ENCODE peak calls at places on chromosome 4, in four cellular contexts. P is K562, B is SK-N-SH, L is GM12878. I is an unnamed sample.

GRCh38 chr4:77174426-77174825 is 17.4 kb downstream of the CCNG2 start:
- DNase-seq in P (no peak), B (no peak), L (no peak), I (no peak)

GRCh38 chr4:165927815-165928214 is 54.8 kb downstream of the TLL1 start:
- DNase-seq in P (no peak), B (no peak), L (no peak), I (no peak)

GRCh38 chr4:1232661-1233621 is 16.0 kb downstream of the CTBP1 start:
- DNase-seq in P (no peak), B (peak), L (no peak), I (no peak)

GRCh38 chr4:88018471-88018870 is 11.0 kb downstream of the PKD2 start:
- DNase-seq in P (peak), B (no peak), L (no peak), I (no peak)

GRCh38 chr4:153205028-153205648 is 895 bp downstream of the TRIM2 start:
- DNase-seq in P (no peak), B (no peak), L (peak), I (no peak)

GRCh38 chr4:46389301-46389761 is 597 bp downstream of the GABRA2 start:
- DNase-seq in P (no peak), B (peak), L (no peak), I (peak)

GRCh38 chr4:154045086-154045485 is 256.2 kb upstream of the SFRP2 start:
- DNase-seq in P (no peak), B (no peak), L (no peak), I (no peak)

GRCh38 chr4:8236141-8236919 is 33.2 kb upstream of the HTRA3 start:
- DNase-seq in P (peak), B (peak), L (no peak), I (no peak)

GRCh38 chr4:13633671-13634070 is 6.1 kb upstream of the BOD1L1 start:
- DNase-seq in P (no peak), B (no peak), L (no peak), I (no peak)

GRCh38 chr4:58732973-58733372 is 1622.8 kb upstream of the IGFBP7 start:
- DNase-seq in P (no peak), B (peak), L (no peak), I (no peak)

GRCh38 chr4:11149612-11150259 is 279.0 kb downstream of the HS3ST1 start:
- DNase-seq in P (no peak), B (no peak), L (no peak), I (no peak)

GRCh38 chr4:72977936-72978485 is 91.5 kb downstream of the COX18 start:
- DNase-seq in P (no peak), B (no peak), L (no peak), I (no peak)

GRCh38 chr4:22514001-22514400 is 1.9 kb downstream of the ADGRA3 start:
- DNase-seq in P (no peak), B (no peak), L (no peak), I (no peak)

GRCh38 chr4:4618846-4619245 is 77.0 kb upstream of the STX18 start:
- DNase-seq in P (no peak), B (no peak), L (no peak), I (no peak)

GRCh38 chr4:4625488-4625887 is 83.6 kb upstream of the STX18 start:
- DNase-seq in P (no peak), B (no peak), L (no peak), I (no peak)

GRCh38 chr4:4614925-4615678 is 73.3 kb upstream of the STX18 start:
- DNase-seq in P (no peak), B (no peak), L (no peak), I (no peak)

DNA sequence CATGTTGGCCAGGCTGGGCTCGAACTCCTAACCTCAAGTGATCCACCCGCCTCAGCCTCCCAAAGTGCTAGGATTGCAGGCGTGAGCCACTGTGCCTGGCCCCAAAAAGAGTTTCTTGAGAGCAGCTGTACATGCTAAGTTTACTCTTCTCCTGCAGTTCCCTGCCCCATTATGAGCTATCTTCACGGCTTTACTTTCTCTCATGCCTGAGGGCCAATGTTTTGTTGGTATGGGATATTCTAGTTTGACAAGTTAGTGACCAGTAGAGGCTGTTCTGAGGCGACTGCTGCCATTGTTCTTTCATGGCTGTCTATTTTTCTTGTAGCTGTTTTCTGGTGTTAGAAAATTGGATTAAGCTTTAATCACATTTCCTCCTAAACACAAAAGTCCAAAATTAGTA is 78.0 kb upstream of the STX18 start:
- DNase-seq in P (no peak), B (peak), L (no peak), I (no peak)
- TF ChIP-seq USF2 in P (no peak), B (no peak), L (no peak), I (no peak)

DNA sequence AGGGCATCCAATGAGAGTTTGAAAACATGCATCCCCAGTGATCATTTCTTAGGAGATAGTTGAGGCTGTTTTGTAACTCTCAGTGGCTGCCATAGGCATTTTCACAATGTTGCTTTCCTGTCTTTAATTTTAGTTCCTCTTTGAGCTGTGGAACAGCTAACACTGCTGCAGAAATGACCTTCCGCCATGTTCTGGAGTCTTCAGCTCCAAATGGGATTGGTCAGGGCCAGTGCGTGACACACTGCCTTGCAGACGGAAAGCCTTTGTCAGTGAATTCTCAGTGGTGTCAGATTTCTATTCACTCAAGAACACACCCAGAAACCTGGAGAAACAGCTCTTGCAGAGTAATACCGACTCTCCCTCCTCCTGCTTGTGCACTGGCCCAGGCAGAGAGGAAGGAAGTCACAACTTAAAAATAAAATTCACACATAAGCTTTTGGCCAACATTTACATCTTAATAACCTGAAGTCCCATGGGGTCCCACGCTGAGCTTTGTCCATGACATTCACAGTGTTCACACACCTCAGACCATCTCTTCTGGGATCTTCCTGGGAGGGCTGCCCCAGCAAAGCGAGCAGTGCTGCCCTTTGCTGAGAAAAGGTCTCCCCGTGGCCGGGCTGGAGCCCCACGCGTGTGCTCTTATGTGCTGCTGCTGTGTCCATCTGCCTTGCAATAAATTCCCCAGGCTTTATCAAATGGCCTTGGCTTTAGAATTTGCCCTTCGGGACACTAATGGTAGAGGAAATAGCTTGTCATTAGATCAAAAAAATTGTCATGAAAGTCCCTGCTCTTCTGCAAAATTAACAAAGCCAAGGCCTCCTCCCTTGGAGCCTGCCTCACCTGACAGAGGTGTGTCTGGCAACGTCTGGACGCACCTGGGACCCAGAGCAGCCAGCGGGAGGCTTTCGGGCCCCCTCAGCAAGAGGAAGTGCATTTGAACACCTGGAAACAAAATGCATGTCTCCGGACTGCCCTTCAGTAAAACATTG is 126.8 kb downstream of the IRF2 start:
- DNase-seq in P (peak), B (no peak), L (peak), I (peak)
- TF ChIP-seq USF1 in P (peak), B (no peak), L (peak), I (peak)

GRCh38 chr4:39502034-39502658 is 25.1 kb downstream of the UGDH start:
- DNase-seq in P (no peak), B (no peak), L (no peak), I (no peak)
- TF ChIP-seq USF2 in P (no peak), B (no peak), L (no peak), I (no peak)

DNA sequence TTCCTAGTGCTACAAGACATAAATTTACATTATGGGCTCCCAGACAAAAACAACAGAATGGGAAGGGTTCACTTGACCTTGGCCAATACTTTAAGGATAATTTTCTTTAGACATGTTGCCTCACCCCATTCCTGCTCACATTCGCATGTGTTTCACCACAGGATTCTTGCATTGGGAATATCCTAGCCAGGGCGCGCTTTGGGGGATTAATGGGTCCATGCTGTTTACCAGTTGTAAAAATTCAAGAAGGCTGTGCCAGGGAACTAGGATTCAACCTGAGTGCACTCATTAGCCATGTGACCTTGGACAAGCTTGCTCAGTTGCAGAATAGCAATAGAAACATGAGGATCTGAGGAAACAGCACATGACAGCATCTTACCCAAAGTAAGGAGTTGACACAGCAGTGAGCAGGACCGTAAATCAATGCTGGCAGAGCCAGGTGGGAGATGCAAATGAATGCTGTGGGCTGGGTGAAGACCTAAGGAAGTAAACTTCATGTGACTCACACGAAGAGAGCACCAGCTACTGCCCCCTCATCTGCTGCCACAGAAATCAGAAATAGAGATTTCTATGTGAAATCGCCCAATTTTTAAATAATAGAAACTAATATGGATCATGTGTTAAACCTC is 72.9 kb upstream of the C1QTNF7 start:
- DNase-seq in P (no peak), B (no peak), L (no peak), I (no peak)
- TF ChIP-seq USF1 in P (no peak), B (no peak), L (no peak), I (no peak)

GRCh38 chr4:100289530-100289888 is 99.2 kb upstream of the DDIT4L start:
- DNase-seq in P (no peak), B (no peak), L (no peak), I (no peak)

GRCh38 chr4:100286601-100287000 is 96.3 kb upstream of the DDIT4L start:
- DNase-seq in P (no peak), B (no peak), L (no peak), I (peak)

GRCh38 chr4:100287569-100287968 is 97.3 kb upstream of the DDIT4L start:
- DNase-seq in P (no peak), B (no peak), L (no peak), I (no peak)

GRCh38 chr4:100288811-100289529 is 98.7 kb upstream of the DDIT4L start:
- DNase-seq in P (no peak), B (no peak), L (no peak), I (no peak)

GRCh38 chr4:100288167-100288566 is 97.9 kb upstream of the DDIT4L start:
- DNase-seq in P (no peak), B (no peak), L (no peak), I (no peak)
- TF ChIP-seq USF2 in P (no peak), B (no peak), L (no peak), I (no peak)

DNA sequence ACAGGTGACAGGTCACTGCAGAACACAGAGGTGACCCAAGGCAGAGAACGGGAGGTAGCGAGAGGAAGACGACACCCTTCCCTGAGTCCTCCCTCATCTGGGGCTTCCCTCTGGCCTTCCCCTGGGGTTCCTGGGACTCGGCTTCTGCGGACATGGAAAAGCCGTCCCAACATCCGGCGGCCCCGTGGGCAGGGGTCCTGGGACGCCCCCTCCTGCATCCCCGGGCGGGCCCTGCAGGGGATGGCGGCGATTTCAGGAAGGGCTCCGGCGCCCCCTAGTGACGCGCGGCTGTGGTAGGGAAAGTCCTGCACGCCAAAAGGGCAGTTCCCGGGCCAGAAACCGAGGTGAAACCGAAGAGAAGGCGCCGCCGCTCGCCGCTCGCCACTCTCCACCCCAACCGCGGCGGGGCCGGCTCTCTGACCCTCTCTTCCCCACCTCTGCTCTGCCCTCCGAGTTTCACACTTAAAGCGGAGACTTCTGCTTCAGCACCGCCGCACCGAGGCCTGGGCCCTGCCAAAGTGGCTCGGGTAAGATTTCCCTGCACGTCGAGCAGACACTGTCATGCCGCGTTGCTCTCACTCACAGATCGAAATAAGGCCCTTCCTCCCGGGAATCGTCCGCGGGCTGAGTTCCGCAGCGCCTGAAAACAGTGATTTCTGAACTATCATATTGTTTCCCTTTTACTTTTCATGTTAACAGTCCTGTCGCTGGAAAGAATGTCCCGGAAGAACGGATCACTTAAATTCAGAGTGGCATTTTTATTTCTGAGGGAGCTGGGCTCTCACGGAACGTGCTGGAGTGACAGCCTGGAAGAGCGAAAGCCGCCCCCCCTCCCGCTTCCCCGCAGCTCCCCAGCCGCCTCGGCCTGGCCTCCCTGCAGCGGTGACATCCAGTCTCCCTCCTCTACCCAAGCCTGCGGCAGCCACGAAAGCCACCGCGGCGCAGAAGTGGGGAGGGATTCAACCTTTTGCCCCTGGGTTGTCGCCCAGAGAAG is 110.6 kb downstream of the DCTD start:
- DNase-seq in P (peak), B (peak), L (no peak), I (peak)
- TF ChIP-seq USF1 in P (no peak), B (no peak), L (no peak), I (no peak)

DNA sequence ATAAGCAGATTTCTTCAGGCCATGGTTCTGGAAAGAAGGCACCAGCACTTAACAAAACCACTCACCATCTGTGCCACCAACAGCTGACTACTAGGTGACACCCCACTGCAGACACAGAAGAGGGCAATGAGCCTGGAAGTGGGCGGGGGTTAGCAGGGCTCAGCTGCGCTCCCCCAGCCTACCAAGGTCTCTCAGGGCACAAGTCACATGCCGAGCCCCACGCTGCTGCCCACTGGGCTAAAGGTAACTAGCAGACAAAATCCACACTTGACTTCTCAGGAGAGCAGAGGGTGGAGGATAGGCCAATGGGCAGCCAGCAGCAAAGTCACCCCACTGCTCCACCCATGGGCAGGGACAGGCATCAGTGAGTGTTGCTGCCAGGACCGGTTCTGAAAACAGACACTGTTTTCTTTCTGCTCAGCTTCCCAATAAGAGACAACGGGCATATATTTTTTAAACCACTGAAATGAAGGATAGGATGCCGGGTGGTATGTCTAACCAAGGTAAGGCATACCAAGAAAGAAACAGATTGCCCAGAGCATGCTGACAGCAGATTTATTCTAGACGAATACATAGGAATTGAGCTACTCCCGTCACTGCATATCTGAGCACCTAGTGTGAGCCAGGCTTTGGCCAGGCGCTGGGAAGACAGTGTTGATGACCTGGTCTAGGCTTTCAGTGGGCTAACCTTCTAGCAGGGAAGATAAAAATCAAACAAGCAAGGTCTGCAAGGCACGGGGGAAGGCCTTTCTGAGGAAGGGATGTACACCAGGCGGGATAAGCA is 20.1 kb downstream of the ACSL1 start:
- DNase-seq in P (no peak), B (peak), L (no peak), I (no peak)
- TF ChIP-seq USF2 in P (no peak), B (no peak), L (no peak), I (no peak)

GRCh38 chr4:37627263-37627662 is 58.9 kb downstream of the RELL1 start:
- DNase-seq in P (no peak), B (no peak), L (no peak), I (no peak)

GRCh38 chr4:37625499-37625898 is 60.7 kb downstream of the RELL1 start:
- DNase-seq in P (no peak), B (no peak), L (no peak), I (no peak)

GRCh38 chr4:37631551-37631950 is 54.6 kb downstream of the RELL1 start:
- DNase-seq in P (no peak), B (no peak), L (no peak), I (no peak)

GRCh38 chr4:37629713-37630112 is 56.5 kb downstream of the RELL1 start:
- DNase-seq in P (no peak), B (no peak), L (no peak), I (no peak)

GRCh38 chr4:37628977-37629609 is 57.1 kb downstream of the RELL1 start:
- DNase-seq in P (peak), B (no peak), L (no peak), I (no peak)
- TF ChIP-seq USF1 in P (no peak), B (no peak), L (no peak), I (no peak)

GRCh38 chr4:123397276-123398150 is 918 bp downstream of the SPRY1 start:
- DNase-seq in P (peak), B (peak), L (no peak), I (peak)

GRCh38 chr4:123396294-123397275 is at the start of gene SPRY1:
- DNase-seq in P (peak), B (peak), L (peak), I (peak)

GRCh38 chr4:123398803-123399637 is 2.4 kb downstream of the SPRY1 start:
- DNase-seq in P (peak), B (peak), L (no peak), I (peak)

GRCh38 chr4:123399638-123400358 is 3.2 kb downstream of the SPRY1 start:
- DNase-seq in P (no peak), B (no peak), L (no peak), I (no peak)

DNA sequence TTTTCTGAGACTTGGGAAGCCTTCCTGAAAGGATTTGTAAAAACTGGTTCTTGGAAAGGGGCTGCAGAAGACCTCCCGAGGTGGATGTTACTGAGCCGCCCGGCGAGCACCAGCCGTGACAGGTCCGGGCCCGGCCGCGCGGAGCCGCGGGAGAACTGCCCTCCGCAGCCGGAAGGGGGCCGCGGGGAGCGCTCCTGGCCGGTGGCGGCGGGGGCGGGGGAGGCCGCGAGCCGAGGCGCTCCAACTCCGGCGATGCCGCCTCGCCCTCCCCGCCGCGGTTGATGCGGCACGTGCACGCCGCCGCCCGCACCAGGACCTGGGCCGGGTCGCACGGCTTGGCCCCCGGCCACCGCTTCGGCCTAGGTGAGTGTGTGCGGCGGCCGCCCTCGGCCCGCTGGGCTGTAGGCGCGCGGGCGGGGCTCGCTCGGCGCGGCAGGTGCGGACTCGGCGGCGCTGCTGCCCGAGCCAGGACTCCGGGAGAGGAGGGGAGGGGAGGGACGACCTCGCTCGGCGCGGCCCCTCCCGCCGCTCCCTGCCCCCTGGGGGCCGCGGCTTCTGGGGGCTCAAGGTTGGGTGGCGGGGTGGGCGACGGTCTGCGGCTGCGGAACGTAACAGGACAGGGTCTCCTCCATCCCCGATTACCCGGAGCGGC is 1.7 kb downstream of the SPRY1 start:
- DNase-seq in P (peak), B (peak), L (no peak), I (peak)
- TF ChIP-seq USF2 in P (no peak), B (no peak), L (no peak), I (peak)

GRCh38 chr4:113292371-113293042 is 243.1 kb downstream of the ANK2 start:
- DNase-seq in P (no peak), B (no peak), L (no peak), I (peak)
- TF ChIP-seq USF1 in P (no peak), B (no peak), L (no peak), I (no peak)

I was measured in WTC11.